ENCODE peak calls at places on chromosomes 4 and X, in five cellular contexts. C is GM23248; L is AG04449; Y is ovary; U is CD4-positive, alpha-beta memory T cell. W is an unnamed sample.

GRCh38 chr4:82555279-82555678 is 6.5 kb downstream of the TMEM150C start:
- DNase-seq in U (no peak), L (no peak), Y (no peak), C (no peak), W (peak; percentile 32)

GRCh38 chrX:48752498-48752897 is 9.0 kb upstream of the GLOD5 start:
- DNase-seq in U (no peak), L (no peak), C (no peak), Y (no peak), W (no peak)

GRCh38 chr4:38523524-38524448 is 140.2 kb upstream of the KLF3 start:
- DNase-seq in Y (no peak), L (no peak), C (no peak), U (peak; percentile 63), W (no peak)

GRCh38 chr4:23855912-23856605 is 33.8 kb downstream of the PPARGC1A start:
- DNase-seq in C (peak; percentile 33), U (no peak), L (no peak), Y (no peak), W (no peak)

GRCh38 chr4:2935762-2936743 is 27.2 kb downstream of the NOP14 start:
- DNase-seq in Y (peak; percentile 33), U (peak; percentile 46), L (no peak), C (peak; percentile 32), W (no peak)

GRCh38 chr4:87055340-87055739 is 120.5 kb downstream of the AFF1 start:
- DNase-seq in L (no peak), U (no peak), Y (no peak), C (no peak), W (no peak)

GRCh38 chr4:8687083-8687482 is 94.5 kb downstream of the CPZ start:
- DNase-seq in C (no peak), Y (no peak), U (no peak), L (no peak), W (no peak)

GRCh38 chrX:23501974-23502373 is 165.3 kb upstream of the PRDX4 start:
- DNase-seq in U (no peak), C (no peak), L (no peak), Y (no peak), W (no peak)

GRCh38 chrX:103215768-103216085 is 819 bp downstream of the BEX4 start:
- DNase-seq in L (no peak), U (no peak), C (no peak), Y (no peak), W (no peak)

GRCh38 chr4:1751919-1752283 is 30.6 kb downstream of the TACC3 start:
- DNase-seq in C (no peak), L (no peak), U (no peak), Y (no peak), W (no peak)

GRCh38 chrX:80206647-80207046 is 192.1 kb downstream of the TBX22 start:
- DNase-seq in L (no peak), C (no peak), Y (no peak), U (no peak), W (no peak)

GRCh38 chrX:110409925-110410324 is 51.3 kb downstream of the RTL9 start:
- DNase-seq in U (no peak), C (peak; percentile 83), Y (no peak), L (no peak), W (no peak)

GRCh38 chr4:145182212-145182611 is 1.8 kb upstream of the OTUD4 start:
- DNase-seq in Y (no peak), L (no peak), C (no peak), U (no peak), W (no peak)

GRCh38 chrX:73214366-73215094 is at the start of gene NAP1L2:
- DNase-seq in C (peak; percentile 33), Y (peak; percentile 48), U (peak; percentile 59), L (no peak), W (peak; percentile 74)

GRCh38 chr4:15238720-15239119 is 189.1 kb upstream of the C1QTNF7 start:
- DNase-seq in C (peak; percentile 71), L (no peak), Y (peak; percentile 47), U (no peak), W (no peak)

GRCh38 chrX:54810532-54810931 is 3.0 kb downstream of the MAGED2 start:
- DNase-seq in L (no peak), U (no peak), C (no peak), Y (no peak), W (no peak)
- H3K4me3 ChIP-seq in L (peak overlapping the region; percentile 73), U (no peak overlapping the region), C (peak overlapping the region; percentile 96), Y (no peak overlapping the region), W (no peak overlapping the region)

GRCh38 chr4:143384381-143384994 is 47.8 kb downstream of the GAB1 start:
- DNase-seq in Y (no peak), C (peak; percentile 85), L (no peak), U (no peak), W (no peak)

GRCh38 chr4:143380651-143381050 is 44.0 kb downstream of the GAB1 start:
- DNase-seq in U (no peak), L (no peak), Y (no peak), C (no peak), W (no peak)

GRCh38 chr4:143386812-143387211 is 50.1 kb downstream of the GAB1 start:
- DNase-seq in Y (no peak), C (peak; percentile 20), L (no peak), U (no peak), W (no peak)

GRCh38 chr4:143381171-143382118 is 44.8 kb downstream of the GAB1 start:
- DNase-seq in U (no peak), C (peak; percentile 90), L (peak; percentile 54), Y (peak; percentile 79), W (no peak)

GRCh38 chr4:143382539-143382938 is 45.9 kb downstream of the GAB1 start:
- DNase-seq in Y (no peak), C (no peak), L (no peak), U (no peak), W (no peak)
- H3K4me3 ChIP-seq in Y (no peak overlapping the region), C (peak overlapping the region; percentile 20), L (no peak overlapping the region), U (no peak overlapping the region), W (no peak overlapping the region)

GRCh38 chr4:40195182-40196177 is 1.4 kb upstream of the RHOH start:
- DNase-seq in U (no peak), Y (no peak), C (no peak), L (no peak), W (no peak)

GRCh38 chr4:40197879-40198689 is 1.3 kb downstream of the RHOH start:
- DNase-seq in L (no peak), Y (no peak), C (no peak), U (peak; percentile 81), W (no peak)

GRCh38 chr4:40196724-40197281 is at the start of gene RHOH:
- DNase-seq in L (no peak), U (peak; percentile 86), C (no peak), Y (no peak), W (peak; percentile 98)

GRCh38 chr4:40194602-40195161 is 2.1 kb upstream of the RHOH start:
- DNase-seq in C (no peak), L (no peak), U (peak; percentile 81), Y (no peak), W (peak; percentile 89)

DNA sequence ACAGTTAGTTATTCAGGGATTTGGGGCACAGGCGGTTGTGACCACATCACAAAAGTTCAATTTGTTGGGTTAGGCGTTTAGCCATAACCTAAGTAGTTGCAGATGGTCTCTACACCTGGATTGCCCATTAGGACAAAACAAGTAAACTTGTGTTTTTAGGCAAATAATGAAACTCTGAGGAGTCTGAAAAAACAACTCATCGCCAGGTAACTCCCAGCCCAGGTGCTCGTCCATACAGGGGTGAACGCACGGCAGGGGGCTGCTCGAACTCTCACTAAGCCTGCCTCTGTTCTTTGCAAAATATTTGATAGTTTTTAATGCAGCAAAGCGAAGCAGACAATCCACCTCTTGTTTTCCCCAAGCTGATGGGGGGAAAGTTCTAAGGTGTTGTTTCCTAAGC is 571 bp upstream of the RHOH start:
- DNase-seq in U (no peak), C (no peak), L (no peak), Y (no peak), W (no peak)
- H3K4me3 ChIP-seq in U (peak overlapping the region; percentile 98), C (no peak overlapping the region), L (no peak overlapping the region), Y (no peak overlapping the region), W (peak overlapping the region; percentile 73)

DNA sequence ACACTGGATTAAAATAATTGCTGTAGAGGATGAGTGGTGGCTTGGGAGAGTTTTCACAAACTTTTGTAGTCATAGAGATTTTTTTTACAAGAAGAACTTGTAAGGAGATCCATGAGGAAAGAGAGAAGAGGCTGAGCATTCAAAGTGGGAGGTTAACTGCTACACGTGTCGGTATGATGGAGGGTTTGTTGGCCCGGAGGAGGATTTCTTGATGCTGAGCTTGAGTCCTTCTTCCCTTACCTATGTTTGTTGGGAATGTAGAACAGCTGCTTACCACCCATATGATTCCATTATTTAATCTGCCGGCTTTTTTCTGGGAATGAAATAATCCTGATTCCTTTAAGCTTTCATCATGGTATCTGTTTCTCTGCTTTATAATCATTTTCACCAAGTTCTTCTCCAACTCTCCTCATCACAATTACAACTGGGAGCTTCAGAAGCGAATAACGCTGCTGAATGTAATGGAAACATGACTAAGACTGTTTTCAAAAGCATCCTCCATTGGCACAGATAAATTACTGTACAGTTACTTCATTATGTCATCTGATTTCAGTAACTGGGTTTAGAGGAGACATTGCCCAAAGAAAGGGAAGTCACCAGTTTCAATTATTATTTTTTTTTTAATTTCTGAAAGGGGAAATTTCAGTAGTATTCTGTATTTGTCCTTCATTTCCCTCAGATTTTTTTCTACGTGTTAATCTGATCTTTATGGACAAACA is 420.5 kb downstream of the SPRY1 start:
- DNase-seq in U (no peak), L (no peak), Y (no peak), C (peak; percentile 37), W (no peak)
- H3K4me3 ChIP-seq in U (no peak overlapping the region), L (no peak overlapping the region), Y (no peak overlapping the region), C (no peak overlapping the region), W (no peak overlapping the region)

DNA sequence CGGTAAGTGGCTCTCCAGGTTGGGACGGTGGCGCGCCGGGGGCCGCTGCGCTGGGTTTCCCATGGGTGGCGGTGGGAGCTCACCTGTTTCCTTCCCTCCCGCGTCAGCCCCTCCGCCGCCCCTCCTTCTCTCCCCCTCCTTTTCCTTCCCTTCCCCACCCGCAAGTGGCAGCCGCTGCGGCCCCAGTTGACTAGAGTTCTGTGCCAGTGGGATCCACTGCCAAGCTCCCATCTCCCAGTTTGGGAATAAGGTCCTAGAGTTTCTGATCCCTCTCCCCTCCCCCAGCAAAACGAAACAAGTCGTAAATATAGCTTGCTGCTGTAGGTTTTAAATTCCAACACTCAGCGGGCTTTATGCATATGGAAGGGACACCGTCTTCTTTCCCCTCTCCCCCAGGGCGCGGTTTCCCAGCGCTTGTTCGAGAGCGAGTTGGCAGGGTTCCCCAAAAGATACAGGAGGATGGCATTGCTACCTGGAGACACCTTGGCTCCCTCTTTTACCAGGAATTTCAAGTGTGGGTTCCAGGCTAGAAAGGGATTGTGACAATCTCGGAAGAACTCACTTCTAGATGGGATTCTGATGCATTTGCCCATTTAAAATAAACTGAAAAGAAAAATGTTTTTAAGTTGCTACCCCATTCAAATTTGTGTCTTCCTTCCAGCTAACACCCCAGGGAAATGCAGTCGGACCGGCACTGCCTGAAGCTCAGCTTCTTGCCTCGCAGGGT is 1.2 kb downstream of the TLL1 start:
- DNase-seq in Y (no peak), L (no peak), U (no peak), C (no peak), W (no peak)
- H3K4me3 ChIP-seq in Y (peak overlapping the region; percentile 39), L (peak overlapping the region; percentile 46), U (no peak overlapping the region), C (no peak overlapping the region), W (no peak overlapping the region)

GRCh38 chr4:48137766-48138349 is 3.8 kb upstream of the TXK start:
- DNase-seq in U (peak; percentile 17), L (no peak), Y (no peak), C (no peak), W (peak; percentile 73)
- H3K4me3 ChIP-seq in U (peak overlapping the region; percentile 2), L (no peak overlapping the region), Y (no peak overlapping the region), C (no peak overlapping the region), W (no peak overlapping the region)